ENCODE peak calls at places on chromosomes 11 and 22, in seven cellular contexts. One of them, this sample, is unnamed.

GRCh38 chr11:47714554-47715081 is 551 bp downstream of the AGBL2 start:
- DNase-seq in GM12878: no peak
- DNase-seq in K562: no peak
- DNase-seq in SK-N-SH: no peak
- DNase-seq in HepG2: no peak
- DNase-seq in A549: peak; percentile 11
- DNase-seq in H1: no peak
- DNase-seq in this sample: no peak

GRCh38 chr11:14713518-14714244 is 70.1 kb downstream of the PDE3B start:
- DNase-seq in SK-N-SH: no peak
- DNase-seq in HepG2: no peak
- DNase-seq in K562: no peak
- DNase-seq in A549: no peak
- DNase-seq in H1: no peak
- DNase-seq in GM12878: no peak
- DNase-seq in this sample: no peak

GRCh38 chr11:130133716-130134115 is 25.9 kb upstream of the ST14 start:
- DNase-seq in SK-N-SH: no peak
- DNase-seq in K562: no peak
- DNase-seq in A549: no peak
- DNase-seq in GM12878: no peak
- DNase-seq in HepG2: no peak
- DNase-seq in H1: no peak
- DNase-seq in this sample: no peak

GRCh38 chr11:34168642-34169051 is 63.2 kb downstream of the NAT10 start:
- DNase-seq in H1: no peak
- DNase-seq in A549: no peak
- DNase-seq in GM12878: no peak
- DNase-seq in SK-N-SH: no peak
- DNase-seq in K562: no peak
- DNase-seq in HepG2: no peak
- DNase-seq in this sample: peak; percentile 20

GRCh38 chr11:105181521-105181920 is 42.0 kb upstream of the CARD18 start:
- DNase-seq in SK-N-SH: no peak
- DNase-seq in A549: no peak
- DNase-seq in GM12878: no peak
- DNase-seq in HepG2: no peak
- DNase-seq in K562: no peak
- DNase-seq in H1: no peak
- DNase-seq in this sample: peak; percentile 43

GRCh38 chr11:132904566-132904965 is 627.7 kb downstream of the OPCML start:
- DNase-seq in SK-N-SH: no peak
- DNase-seq in K562: no peak
- DNase-seq in GM12878: no peak
- DNase-seq in H1: no peak
- DNase-seq in HepG2: no peak
- DNase-seq in A549: no peak
- DNase-seq in this sample: no peak

GRCh38 chr22:47736166-47737034 is 974.0 kb downstream of the TBC1D22A start:
- DNase-seq in HepG2: no peak
- DNase-seq in A549: no peak
- DNase-seq in SK-N-SH: no peak
- DNase-seq in H1: no peak
- DNase-seq in K562: no peak
- DNase-seq in GM12878: no peak
- DNase-seq in this sample: no peak

GRCh38 chr11:11039249-11039965 is 181.6 kb upstream of the ZBED5 start:
- DNase-seq in HepG2: no peak
- DNase-seq in K562: no peak
- DNase-seq in A549: no peak
- DNase-seq in H1: no peak
- DNase-seq in SK-N-SH: no peak
- DNase-seq in GM12878: no peak
- DNase-seq in this sample: peak; percentile 54

GRCh38 chr22:36194971-36195370 is 6.6 kb downstream of the APOL4 start:
- DNase-seq in A549: peak; percentile 59
- DNase-seq in K562: no peak
- DNase-seq in SK-N-SH: peak; percentile 57
- DNase-seq in HepG2: peak; percentile 40
- DNase-seq in GM12878: no peak
- DNase-seq in H1: peak; percentile 36
- DNase-seq in this sample: peak; percentile 77

GRCh38 chr22:44201556-44202129 is 20.9 kb downstream of the PARVG start:
- DNase-seq in A549: no peak
- DNase-seq in GM12878: no peak
- DNase-seq in H1: no peak
- DNase-seq in SK-N-SH: no peak
- DNase-seq in HepG2: no peak
- DNase-seq in K562: no peak
- DNase-seq in this sample: no peak

GRCh38 chr11:119389611-119390254 is 8.2 kb upstream of the USP2 start:
- DNase-seq in A549: no peak
- DNase-seq in SK-N-SH: no peak
- DNase-seq in GM12878: no peak
- DNase-seq in HepG2: no peak
- DNase-seq in H1: no peak
- DNase-seq in K562: peak; percentile 32
- DNase-seq in this sample: no peak

GRCh38 chr11:124483422-124483821 is 37.9 kb upstream of the OR8B8 start:
- DNase-seq in A549: no peak
- DNase-seq in GM12878: no peak
- DNase-seq in HepG2: no peak
- DNase-seq in SK-N-SH: no peak
- DNase-seq in K562: no peak
- DNase-seq in H1: no peak
- DNase-seq in this sample: no peak

GRCh38 chr11:83666149-83666548 is 380.0 kb upstream of the CCDC90B start:
- DNase-seq in H1: no peak
- DNase-seq in HepG2: no peak
- DNase-seq in SK-N-SH: no peak
- DNase-seq in A549: no peak
- DNase-seq in K562: no peak
- DNase-seq in GM12878: no peak
- DNase-seq in this sample: no peak

GRCh38 chr11:100821198-100821597 is 134.1 kb downstream of the ARHGAP42 start:
- DNase-seq in GM12878: no peak
- DNase-seq in SK-N-SH: no peak
- DNase-seq in K562: no peak
- DNase-seq in H1: no peak
- DNase-seq in A549: no peak
- DNase-seq in HepG2: no peak
- DNase-seq in this sample: no peak

GRCh38 chr22:29520851-29521250 is 32.7 kb downstream of the THOC5 start:
- DNase-seq in SK-N-SH: no peak
- DNase-seq in H1: no peak
- DNase-seq in GM12878: no peak
- DNase-seq in K562: no peak
- DNase-seq in HepG2: no peak
- DNase-seq in A549: peak; percentile 14
- DNase-seq in this sample: peak; percentile 91

GRCh38 chr11:84012171-84012826 is 726.1 kb upstream of the CCDC90B start:
- DNase-seq in H1: no peak
- DNase-seq in K562: no peak
- DNase-seq in GM12878: no peak
- DNase-seq in A549: no peak
- DNase-seq in HepG2: no peak
- DNase-seq in SK-N-SH: no peak
- DNase-seq in this sample: no peak

GRCh38 chr22:45906946-45907345 is 70.0 kb downstream of the WNT7B start:
- DNase-seq in SK-N-SH: no peak
- DNase-seq in K562: no peak
- DNase-seq in A549: no peak
- DNase-seq in GM12878: no peak
- DNase-seq in H1: no peak
- DNase-seq in HepG2: no peak
- DNase-seq in this sample: no peak

GRCh38 chr22:45905924-45906865 is 70.8 kb downstream of the WNT7B start:
- DNase-seq in H1: no peak
- DNase-seq in HepG2: no peak
- DNase-seq in GM12878: no peak
- DNase-seq in K562: no peak
- DNase-seq in SK-N-SH: no peak
- DNase-seq in A549: no peak
- DNase-seq in this sample: peak; percentile 62

GRCh38 chr22:45903355-45904149 is 73.4 kb downstream of the WNT7B start:
- DNase-seq in GM12878: no peak
- DNase-seq in SK-N-SH: no peak
- DNase-seq in A549: no peak
- DNase-seq in K562: no peak
- DNase-seq in HepG2: no peak
- DNase-seq in H1: no peak
- DNase-seq in this sample: peak; percentile 69

GRCh38 chr22:45904236-45904635 is 72.7 kb downstream of the WNT7B start:
- DNase-seq in GM12878: no peak
- DNase-seq in SK-N-SH: no peak
- DNase-seq in K562: no peak
- DNase-seq in HepG2: no peak
- DNase-seq in A549: no peak
- DNase-seq in H1: no peak
- DNase-seq in this sample: no peak

DNA sequence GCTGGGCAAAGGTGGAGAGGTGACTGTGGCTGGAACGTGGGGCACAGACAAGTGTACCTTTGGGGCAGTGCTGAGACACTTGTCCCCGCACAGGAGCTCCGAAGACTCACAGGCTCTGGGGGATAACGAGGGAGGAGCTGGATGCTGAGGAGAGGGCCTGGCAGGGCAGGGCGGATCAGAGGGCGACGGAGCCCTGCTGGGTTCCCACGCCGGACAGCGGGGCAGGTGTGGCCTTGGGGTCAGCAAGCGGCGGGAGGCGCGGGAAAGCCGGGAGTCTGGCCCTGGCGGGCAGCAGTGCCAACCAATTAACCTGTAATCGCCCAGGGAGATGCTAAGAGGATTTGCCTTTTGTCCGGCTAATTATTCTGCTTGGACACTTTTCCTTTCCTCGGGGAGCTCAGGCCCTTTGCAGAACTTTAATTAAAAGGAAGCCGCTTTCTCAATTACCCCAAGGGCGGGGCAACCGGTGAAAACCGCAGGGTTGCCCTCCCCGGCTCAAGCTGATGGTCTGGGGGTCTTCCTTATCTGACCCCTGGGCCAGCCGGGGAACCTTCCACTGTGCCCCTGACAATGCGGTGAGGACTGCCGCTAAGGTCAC is 71.5 kb downstream of the WNT7B start:
- DNase-seq in H1: no peak
- DNase-seq in SK-N-SH: no peak
- DNase-seq in A549: no peak
- DNase-seq in HepG2: no peak
- DNase-seq in K562: no peak
- DNase-seq in GM12878: no peak
- DNase-seq in this sample: no peak
- TF ChIP-seq RFX5 in H1: no peak
- TF ChIP-seq RFX5 in SK-N-SH: no peak
- TF ChIP-seq RFX5 in A549: no peak
- TF ChIP-seq RFX5 in HepG2: no peak
- TF ChIP-seq RFX5 in K562: no peak
- TF ChIP-seq RFX5 in GM12878: no peak
- TF ChIP-seq RFX5 in this sample: no peak

DNA sequence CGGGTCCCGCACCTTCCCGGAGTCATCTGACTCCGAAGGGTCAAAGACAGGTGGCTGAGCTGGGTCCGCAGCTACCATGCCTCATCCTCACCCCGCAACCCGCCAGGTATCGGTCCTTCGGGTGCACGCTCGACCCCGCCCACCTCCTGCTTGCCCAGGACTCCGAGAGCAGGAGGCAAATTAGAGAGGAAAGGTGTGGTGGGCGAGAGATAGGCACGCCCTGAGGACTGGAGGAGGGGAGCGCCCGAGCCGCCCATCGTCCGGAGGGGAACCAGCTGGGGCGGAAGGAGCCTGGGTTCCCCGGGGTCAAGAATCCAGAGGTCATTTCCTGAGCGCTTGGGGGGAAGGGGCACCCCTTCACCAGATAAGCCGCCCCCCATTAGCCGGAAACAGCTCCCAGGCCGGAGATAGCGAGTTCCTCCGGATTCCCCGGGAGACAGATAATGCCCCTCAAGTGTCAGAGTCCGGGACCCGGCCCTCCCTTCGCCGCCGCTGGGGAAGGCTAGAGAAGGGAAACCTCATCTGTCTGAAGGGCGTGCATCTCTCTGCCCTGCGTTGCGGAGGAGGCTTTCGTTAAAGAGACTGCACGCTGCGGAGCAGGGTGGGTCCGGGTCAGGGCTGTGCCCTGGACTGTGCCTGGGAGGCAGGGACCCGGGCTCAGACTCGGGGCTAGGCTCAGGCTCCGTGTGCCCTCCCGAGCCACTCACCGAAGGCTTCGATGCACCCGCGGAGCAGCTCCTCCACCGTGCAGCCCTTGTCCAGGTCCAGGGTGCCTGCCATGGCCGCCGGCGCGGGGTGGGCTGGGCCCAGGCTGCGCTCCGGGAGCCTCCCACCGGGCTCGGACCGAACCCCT is 1.6 kb downstream of the RASGRP2 start:
- DNase-seq in H1: no peak
- DNase-seq in HepG2: no peak
- DNase-seq in A549: no peak
- DNase-seq in GM12878: no peak
- DNase-seq in K562: peak; percentile 61
- DNase-seq in SK-N-SH: no peak
- DNase-seq in this sample: no peak
- TF ChIP-seq RFX5 in H1: no peak
- TF ChIP-seq RFX5 in HepG2: no peak
- TF ChIP-seq RFX5 in A549: no peak
- TF ChIP-seq RFX5 in GM12878: no peak
- TF ChIP-seq RFX5 in K562: no peak
- TF ChIP-seq RFX5 in SK-N-SH: no peak
- TF ChIP-seq RFX5 in this sample: no peak

DNA sequence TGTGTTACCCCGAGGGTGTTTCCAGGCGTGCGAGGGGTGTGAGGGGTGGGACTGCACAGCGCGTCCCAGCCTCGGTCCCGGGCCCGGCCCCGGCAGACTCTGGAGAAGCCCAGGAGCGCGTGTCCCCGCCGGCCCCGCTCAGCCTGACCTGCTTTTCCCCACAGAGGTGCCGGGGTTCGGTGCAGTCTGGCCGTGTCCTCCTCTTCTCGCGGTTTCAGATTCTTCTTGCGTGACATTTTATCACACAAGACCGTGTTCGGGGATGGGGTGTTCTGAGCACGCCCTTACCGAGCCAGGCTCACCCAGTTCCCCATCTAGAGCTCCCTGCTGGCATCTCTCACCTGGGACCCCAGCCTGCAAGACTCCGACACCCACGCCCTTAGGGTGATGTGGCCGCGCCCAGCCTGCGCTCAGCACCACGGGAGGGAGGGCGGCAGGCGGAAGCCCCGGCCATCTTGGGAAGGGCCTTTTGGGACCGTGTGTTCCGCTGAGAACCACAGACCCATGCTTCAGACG is 775.6 kb downstream of the BRD1 start:
- DNase-seq in SK-N-SH: no peak
- DNase-seq in GM12878: no peak
- DNase-seq in A549: no peak
- DNase-seq in K562: peak; percentile 28
- DNase-seq in HepG2: no peak
- DNase-seq in H1: no peak
- DNase-seq in this sample: no peak
- TF ChIP-seq RFX5 in SK-N-SH: no peak
- TF ChIP-seq RFX5 in GM12878: no peak
- TF ChIP-seq RFX5 in A549: no peak
- TF ChIP-seq RFX5 in K562: no peak
- TF ChIP-seq RFX5 in HepG2: no peak
- TF ChIP-seq RFX5 in H1: no peak
- TF ChIP-seq RFX5 in this sample: no peak

GRCh38 chr11:12066799-12067508 is 43.4 kb upstream of the MICAL2 start:
- DNase-seq in SK-N-SH: no peak
- DNase-seq in H1: no peak
- DNase-seq in HepG2: peak; percentile 50
- DNase-seq in A549: peak; percentile 93
- DNase-seq in K562: no peak
- DNase-seq in GM12878: no peak
- DNase-seq in this sample: peak; percentile 56
- TF ChIP-seq RFX5 in SK-N-SH: no peak
- TF ChIP-seq RFX5 in H1: no peak
- TF ChIP-seq RFX5 in HepG2: no peak
- TF ChIP-seq RFX5 in A549: no peak
- TF ChIP-seq RFX5 in K562: no peak
- TF ChIP-seq RFX5 in GM12878: no peak
- TF ChIP-seq RFX5 in this sample: no peak

This sample was measured in IMR-90.